ENCODE peak calls at places on chromosomes 7 and 10, in ten cellular contexts. H is left cardiac atrium; U is activated CD8-positive, alpha-beta T cell treated with anti-CD3 and anti-CD28 coated beads for 36 hours; C is stimulated activated naive CD8-positive, alpha-beta T cell treated with anti-CD3 and anti-CD28 coated beads, Interleukin-15, Interleukin-2, amounts not matched to agents 100 U/mL and 50 U/mL, for 24 hours; X is activated CD8-positive, alpha-beta memory T cell treated with anti-CD3 and anti-CD28 coated beads, Interleukin-2, amount 10 ng/mL, durations not matched to agents 7 days and 5 days; T is A549; J is PC-3; M is activated CD4-positive, alpha-beta T cell treated with anti-CD3 and anti-CD28 coated beads for 36 hours; I is psoas muscle; B is left lung. L is an unnamed sample.

GRCh38 chr7:38975944-38976392 is 1.7 kb upstream of the POU6F2 start:
- ATAC-seq in H (no peak), U (no peak), C (no peak), X (no peak), T (no peak), J (no peak), M (no peak), I (no peak), B (peak; percentile 26), L (no peak)

GRCh38 chr10:5645375-5645774 is 21.0 kb downstream of the ASB13 start:
- ATAC-seq in H (peak; percentile 36), U (no peak), C (no peak), X (no peak), T (no peak), J (no peak), M (no peak), I (peak; percentile 47), B (no peak), L (no peak)

GRCh38 chr7:138954545-138955475 is 26.4 kb downstream of the KIAA1549 start:
- ATAC-seq in H (no peak), U (no peak), C (no peak), X (no peak), T (no peak), J (no peak), M (no peak), I (no peak), B (no peak), L (no peak)

GRCh38 chr7:70354409-70355169 is 756.3 kb downstream of the AUTS2 start:
- ATAC-seq in H (no peak), U (peak; percentile 58), C (peak; percentile 52), X (no peak), T (no peak), J (no peak), M (peak; percentile 49), I (peak; percentile 35), B (peak; percentile 65), L (peak; percentile 85)

GRCh38 chr10:44334621-44335184 is 50.2 kb downstream of the CXCL12 start:
- ATAC-seq in H (peak; percentile 73), U (no peak), C (no peak), X (no peak), T (no peak), J (no peak), M (no peak), I (peak; percentile 93), B (no peak), L (no peak)

GRCh38 chr10:124743188-124744046 is 761 bp downstream of the FAM53B start:
- ATAC-seq in H (peak; percentile 16), U (peak; percentile 18), C (peak; percentile 20), X (peak; percentile 20), T (peak; percentile 42), J (no peak), M (no peak), I (peak; percentile 18), B (peak; percentile 7), L (peak; percentile 9)

GRCh38 chr7:49099587-49100326 is 175.4 kb downstream of the CDC14C start:
- ATAC-seq in H (no peak), U (no peak), C (no peak), X (no peak), T (no peak), J (peak; percentile 38), M (no peak), I (no peak), B (peak; percentile 24), L (no peak)

GRCh38 chr7:149816794-149817193 is 21.4 kb upstream of the ZNF862 start:
- ATAC-seq in H (no peak), U (no peak), C (no peak), X (no peak), T (no peak), J (no peak), M (no peak), I (no peak), B (no peak), L (no peak)

GRCh38 chr7:80726731-80727130 is 88.3 kb downstream of the CD36 start:
- ATAC-seq in H (no peak), U (no peak), C (no peak), X (no peak), T (no peak), J (no peak), M (no peak), I (no peak), B (no peak), L (no peak)

GRCh38 chr10:35933491-35933890 is 291.4 kb upstream of the FZD8 start:
- ATAC-seq in H (no peak), U (no peak), C (no peak), X (no peak), T (no peak), J (no peak), M (no peak), I (no peak), B (no peak), L (no peak)

GRCh38 chr10:133249975-133250754 is 12.5 kb downstream of the VENTX start:
- ATAC-seq in H (no peak), U (no peak), C (no peak), X (no peak), T (peak; percentile 17), J (no peak), M (no peak), I (no peak), B (no peak), L (no peak)

GRCh38 chr10:30701471-30702173 is 72.1 kb upstream of the LYZL2 start:
- ATAC-seq in H (peak; percentile 83), U (peak; percentile 77), C (peak; percentile 83), X (peak; percentile 72), T (peak; percentile 62), J (peak; percentile 86), M (peak; percentile 73), I (no peak), B (peak; percentile 50), L (peak; percentile 74)

L was measured in activated T-helper 17 cell treated with anti-CD3 and anti-CD28 coated beads, Interleukin-2, amount 50 U/mL, for 72 hours.